ENCODE peak calls at places on chromosomes 7 and 10, in four cellular contexts. V, R, Z and X are unnamed samples.
A peak's percentile ranks its signal among the peaks of the same experiment; 100 is the strongest.

GRCh38 chr7:107065929-107066247 is 21.4 kb downstream of the PRKAR2B start:
- DNase-seq in V (no peak), R (no peak), Z (no peak), X (no peak)

GRCh38 chr10:35451103-35452016 is 115.1 kb downstream of the CCNY start:
- DNase-seq in V (no peak), Z (no peak), R (peak; percentile 58), X (no peak)

GRCh38 chr7:8365499-8366110 is 67.8 kb upstream of the NXPH1 start:
- DNase-seq in Z (no peak), V (peak; percentile 51), R (peak; percentile 51), X (no peak)

GRCh38 chr10:22713853-22714523 is 390 bp downstream of the PIP4K2A start:
- DNase-seq in Z (peak; percentile 46), V (peak; percentile 8), R (no peak), X (no peak)

GRCh38 chr7:100966542-100967291 is 2.6 kb upstream of the MUC12 start:
- DNase-seq in Z (peak; percentile 3), V (no peak), R (no peak), X (no peak)

GRCh38 chr7:105489409-105489808 is 32.7 kb downstream of the PUS7 start:
- DNase-seq in R (no peak), V (no peak), Z (no peak), X (no peak)

GRCh38 chr7:155953781-155954549 is 141.7 kb upstream of the SHH start:
- DNase-seq in Z (no peak), V (no peak), R (no peak), X (no peak)

GRCh38 chr10:85900060-85900459 is 466.5 kb downstream of the GRID1 start:
- DNase-seq in R (no peak), V (no peak), Z (no peak), X (no peak)

GRCh38 chr7:29890251-29890650 is 83.9 kb downstream of the WIPF3 start:
- DNase-seq in V (no peak), R (no peak), Z (no peak), X (no peak)

GRCh38 chr7:91692800-91693199 is 187.7 kb downstream of the MTERF1 start:
- DNase-seq in V (no peak), Z (no peak), R (peak; percentile 2), X (no peak)

GRCh38 chr10:127153166-127153565 is 43.2 kb downstream of the INSYN2A start:
- DNase-seq in R (no peak), Z (no peak), V (no peak), X (no peak)

GRCh38 chr10:99869581-99869980 is 87.1 kb downstream of the ABCC2 start:
- DNase-seq in Z (no peak), V (no peak), R (no peak), X (no peak)

GRCh38 chr7:73521636-73522080 is 435 bp downstream of the BAZ1B start:
- DNase-seq in V (peak; percentile 74), R (peak; percentile 70), Z (no peak), X (no peak)

GRCh38 chr10:124748206-124748605 is 4.0 kb upstream of the FAM53B start:
- DNase-seq in Z (no peak), R (no peak), V (no peak), X (no peak)

GRCh38 chr7:84447636-84448293 is 253.2 kb upstream of the SEMA3A start:
- DNase-seq in V (no peak), Z (no peak), R (no peak), X (no peak)

GRCh38 chr10:111281516-111281915 is 204.7 kb downstream of the ADRA2A start:
- DNase-seq in V (peak; percentile 22), Z (no peak), R (no peak), X (peak; percentile 14)

GRCh38 chr10:70981171-70981836 is 92.9 kb upstream of the PCBD1 start:
- DNase-seq in Z (no peak), V (no peak), R (no peak), X (no peak)

GRCh38 chr7:107563072-107563760 is 504 bp downstream of the COG5 start:
- DNase-seq in Z (peak; percentile 16), R (peak; percentile 59), V (no peak), X (no peak)

GRCh38 chr7:80833289-80834104 is 85.4 kb downstream of the SEMA3C start:
- DNase-seq in R (no peak), Z (no peak), V (no peak), X (no peak)

GRCh38 chr10:69409968-69410367 is 6.8 kb downstream of the TACR2 start:
- DNase-seq in R (no peak), Z (no peak), V (no peak), X (no peak)

GRCh38 chr10:119087271-119087897 is 6.8 kb upstream of the EIF3A start:
- DNase-seq in R (no peak), Z (no peak), V (no peak), X (peak; percentile 69)